ENCODE peak calls at places on chromosomes 1 and 21, in seven cellular contexts. V, B, P, U, C, A and S are unnamed samples.

GRCh38 chr1:117817629-117818028 is 111.8 kb downstream of the GDAP2 start:
- DNase-seq in V (no peak), B (no peak), P (no peak), U (no peak), C (no peak), A (no peak), S (no peak)

GRCh38 chr1:17282836-17283235 is 25.2 kb upstream of the PADI4 start:
- DNase-seq in V (no peak), B (no peak), P (no peak), U (no peak), C (no peak), A (no peak), S (no peak)

GRCh38 chr1:26043765-26044164 is 2.2 kb downstream of the SLC30A2 start:
- DNase-seq in V (no peak), B (no peak), P (no peak), U (no peak), C (no peak), A (no peak), S (no peak)

GRCh38 chr1:156247460-156248322 is at the start of gene PAQR6:
- DNase-seq in V (peak; percentile 30), B (no peak), P (no peak), U (no peak), C (no peak), A (no peak), S (no peak)

GRCh38 chr1:192485692-192486436 is 89.7 kb upstream of the RGS1 start:
- DNase-seq in V (no peak), B (peak; percentile 71), P (peak; percentile 62), U (peak; percentile 100), C (peak; percentile 53), A (peak; percentile 94), S (no peak)

GRCh38 chr1:20185834-20186782 is at the start of the genes PLA2G2C and UBXN10:
- DNase-seq in V (peak; percentile 82), B (no peak), P (peak; percentile 95), U (no peak), C (no peak), A (no peak), S (peak; percentile 73)

GRCh38 chr1:203296456-203297073 is 8.8 kb upstream of the BTG2 start:
- DNase-seq in V (no peak), B (no peak), P (no peak), U (peak; percentile 85), C (no peak), A (no peak), S (no peak)

GRCh38 chr1:87806377-87807094 is 477.9 kb downstream of the LMO4 start:
- DNase-seq in V (no peak), B (no peak), P (no peak), U (no peak), C (no peak), A (no peak), S (no peak)

GRCh38 chr1:12040457-12041051 is 21.3 kb downstream of the MIIP start:
- DNase-seq in V (no peak), B (no peak), P (no peak), U (peak; percentile 95), C (no peak), A (peak; percentile 67), S (peak; percentile 57)

GRCh38 chr1:33735624-33736023 is 128.3 kb upstream of the HMGB4 start:
- DNase-seq in V (no peak), B (peak; percentile 11), P (no peak), U (peak; percentile 70), C (no peak), A (peak; percentile 18), S (no peak)

DNA sequence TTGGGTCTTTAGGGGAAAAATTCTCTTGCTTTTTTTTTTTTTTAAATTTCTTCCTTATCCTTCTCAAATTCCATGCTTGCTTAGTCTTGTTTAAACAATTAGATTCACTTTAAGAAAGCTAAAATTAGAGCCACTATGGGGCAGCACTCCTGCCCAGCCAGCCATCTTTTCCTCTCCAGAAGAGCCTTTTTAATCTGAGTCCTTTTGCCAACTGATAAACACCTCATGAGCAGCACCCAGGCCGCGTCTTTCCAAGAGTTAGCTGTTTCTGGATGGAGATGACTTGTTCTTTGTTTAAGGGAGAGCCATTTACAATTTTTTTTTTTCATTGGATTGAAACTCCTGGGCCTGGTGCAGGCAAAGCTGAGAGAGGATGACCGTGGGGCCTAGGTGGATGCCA is 53.3 kb upstream of the TSPAN2 start:
- DNase-seq in V (no peak), B (no peak), P (no peak), U (peak; percentile 85), C (no peak), A (no peak), S (no peak)
- TF ChIP-seq CTCF in V (no peak), B (no peak), P (no peak), U (peak; percentile 45), C (no peak), A (peak; percentile 35), S (no peak)

GRCh38 chr1:85078903-85079302 is 30.6 kb upstream of the MCOLN3 start:
- DNase-seq in V (no peak), B (peak; percentile 7), P (no peak), U (peak; percentile 43), C (no peak), A (peak; percentile 33), S (peak; percentile 25)
- TF ChIP-seq CTCF in V (no peak), B (no peak), P (no peak), U (peak; percentile 45), C (no peak), A (peak; percentile 44), S (peak; percentile 13)

DNA sequence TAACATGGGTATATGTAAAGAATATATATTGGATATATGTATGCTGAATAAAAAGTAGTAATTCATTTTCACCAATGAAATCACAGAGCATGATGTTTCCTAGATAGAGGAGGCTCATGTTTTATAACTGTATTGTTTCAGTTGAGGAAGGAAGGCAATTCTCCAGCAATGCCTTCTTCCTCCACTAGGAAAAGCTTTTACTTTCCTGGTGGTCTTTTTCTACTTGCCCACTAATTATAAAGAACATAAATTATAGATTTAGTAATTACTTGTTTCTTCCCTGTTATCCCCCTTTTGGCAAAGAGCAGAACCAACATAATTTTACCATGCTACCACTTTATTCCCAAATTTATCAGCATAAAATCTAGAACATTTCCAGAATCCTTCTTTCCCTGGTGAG is 159.0 kb downstream of the PLA2G4A start:
- DNase-seq in V (no peak), B (no peak), P (no peak), U (no peak), C (no peak), A (no peak), S (no peak)
- TF ChIP-seq CTCF in V (peak; percentile 71), B (peak; percentile 4), P (no peak), U (peak; percentile 49), C (no peak), A (peak; percentile 23), S (no peak)

GRCh38 chr1:41021526-41022308 is at the start of gene SLFNL1:
- DNase-seq in V (peak; percentile 28), B (no peak), P (peak; percentile 81), U (no peak), C (no peak), A (no peak), S (no peak)
- TF ChIP-seq CTCF in V (no peak), B (no peak), P (no peak), U (no peak), C (no peak), A (peak; percentile 19), S (no peak)

GRCh38 chr1:38014171-38014570 is 1.6 kb downstream of the UTP11 start:
- DNase-seq in V (no peak), B (no peak), P (no peak), U (no peak), C (no peak), A (no peak), S (no peak)
- TF ChIP-seq CTCF in V (no peak), B (no peak), P (no peak), U (peak; percentile 30), C (no peak), A (peak; percentile 33), S (no peak)

DNA sequence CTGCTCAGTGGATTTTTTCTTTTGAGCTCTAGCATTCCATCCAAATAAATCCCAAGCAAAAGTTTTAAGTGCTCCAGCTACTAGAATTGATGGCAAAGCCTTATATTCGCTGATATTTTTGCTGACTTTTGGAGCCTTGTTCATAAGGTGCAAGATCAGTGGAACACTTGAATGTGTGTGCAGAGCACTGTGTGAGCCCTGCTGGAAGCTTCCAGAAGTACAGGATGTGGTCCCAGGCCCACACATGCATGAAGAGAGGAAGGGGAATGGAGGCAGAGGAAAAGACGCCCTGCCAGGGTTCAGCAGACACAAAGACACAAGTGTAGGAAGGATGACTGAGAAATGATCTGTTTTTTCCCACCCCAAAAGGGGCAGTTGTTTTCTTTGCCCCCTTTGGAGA is 169.4 kb downstream of the KCNJ6 start:
- DNase-seq in V (no peak), B (no peak), P (no peak), U (no peak), C (no peak), A (no peak), S (no peak)
- TF ChIP-seq CTCF in V (peak; percentile 21), B (no peak), P (no peak), U (peak; percentile 1), C (no peak), A (no peak), S (no peak)